ENCODE peak calls at places on chromosomes 2 and 18, in five cellular contexts. N, Q, J, L and B are unnamed samples.
A peak's percentile ranks its signal among the peaks of the same experiment; 100 is the strongest.

GRCh38 chr2:36530983-36531354 is 67.0 kb downstream of the FEZ2 start:
- DNase-seq in N (no peak), Q (peak; percentile 44), J (no peak), L (no peak), B (no peak)

GRCh38 chr18:55228191-55228590 is 268.9 kb upstream of the CCDC68 start:
- DNase-seq in N (no peak), Q (peak; percentile 47), J (no peak), L (no peak), B (no peak)

GRCh38 chr2:75563591-75563990 is 2.9 kb upstream of the EVA1A start:
- DNase-seq in N (no peak), Q (no peak), J (no peak), L (no peak), B (no peak)

GRCh38 chr2:173210270-173211196 is 134.9 kb downstream of the MAP3K20 start:
- DNase-seq in N (peak; percentile 39), Q (peak; percentile 89), J (peak; percentile 63), L (no peak), B (no peak)

GRCh38 chr2:72913531-72914225 is 3.6 kb upstream of the EMX1 start:
- DNase-seq in N (no peak), Q (peak; percentile 52), J (no peak), L (no peak), B (no peak)

GRCh38 chr2:147204102-147204501 is 640.7 kb upstream of the ACVR2A start:
- DNase-seq in N (no peak), Q (no peak), J (no peak), L (no peak), B (no peak)

GRCh38 chr2:30756051-30756719 is 51.1 kb downstream of the CAPN13 start:
- DNase-seq in N (no peak), Q (no peak), J (no peak), L (no peak), B (no peak)

GRCh38 chr2:238101891-238102841 is 2.0 kb downstream of the ESPNL start:
- DNase-seq in N (peak; percentile 12), Q (no peak), J (peak; percentile 3), L (peak; percentile 78), B (no peak)

GRCh38 chr2:119431976-119432881 is 575 bp downstream of the TMEM37 start:
- DNase-seq in N (no peak), Q (peak; percentile 57), J (peak; percentile 50), L (peak; percentile 84), B (no peak)

GRCh38 chr2:74516070-74516633 is 1.9 kb downstream of the TLX2 start:
- DNase-seq in N (peak; percentile 66), Q (peak; percentile 95), J (peak; percentile 60), L (peak; percentile 88), B (peak; percentile 67)

GRCh38 chr2:137888845-137889244 is 75.4 kb upstream of the HNMT start:
- DNase-seq in N (no peak), Q (peak; percentile 75), J (peak; percentile 29), L (peak; percentile 75), B (no peak)

GRCh38 chr2:239024226-239024625 is 176.3 kb downstream of the TWIST2 start:
- DNase-seq in N (no peak), Q (no peak), J (no peak), L (no peak), B (no peak)

GRCh38 chr2:99337931-99338580 is 867 bp downstream of the EIF5B start:
- DNase-seq in N (no peak), Q (peak; percentile 28), J (no peak), L (no peak), B (no peak)

GRCh38 chr2:85961053-85961452 is 72.3 kb upstream of the ST3GAL5 start:
- DNase-seq in N (no peak), Q (no peak), J (no peak), L (no peak), B (no peak)

GRCh38 chr2:215784371-215784783 is 229.0 kb downstream of the MREG start:
- DNase-seq in N (no peak), Q (no peak), J (no peak), L (no peak), B (no peak)

GRCh38 chr2:65450810-65451209 is 18.4 kb upstream of the SPRED2 start:
- DNase-seq in N (no peak), Q (no peak), J (peak; percentile 43), L (no peak), B (no peak)

GRCh38 chr2:241064802-241065354 is 37.2 kb downstream of the MTERF4 start:
- DNase-seq in N (no peak), Q (no peak), J (no peak), L (no peak), B (no peak)

GRCh38 chr2:45568935-45569334 is 42.1 kb downstream of the SRBD1 start:
- DNase-seq in N (no peak), Q (no peak), J (no peak), L (no peak), B (no peak)

GRCh38 chr2:109403841-109404201 is 209.9 kb downstream of the SEPTIN10 start:
- DNase-seq in N (no peak), Q (no peak), J (no peak), L (no peak), B (no peak)

GRCh38 chr2:190698895-190699294 is 50.0 kb downstream of the NAB1 start:
- DNase-seq in N (no peak), Q (peak; percentile 59), J (no peak), L (no peak), B (no peak)

GRCh38 chr2:197813093-197813787 is 8.8 kb downstream of the PLCL1 start:
- DNase-seq in N (no peak), Q (peak; percentile 50), J (no peak), L (no peak), B (no peak)

GRCh38 chr18:73352546-73352945 is 484.8 kb upstream of the NETO1 start:
- DNase-seq in N (no peak), Q (no peak), J (no peak), L (no peak), B (no peak)

GRCh38 chr2:8922431-8922830 is 81.1 kb downstream of the MBOAT2 start:
- DNase-seq in N (no peak), Q (no peak), J (no peak), L (no peak), B (no peak)

GRCh38 chr2:204468689-204469429 is 76.4 kb upstream of the PARD3B start:
- DNase-seq in N (peak; percentile 14), Q (no peak), J (no peak), L (no peak), B (no peak)

GRCh38 chr2:239311132-239312040 is 89.4 kb downstream of the HDAC4 start:
- DNase-seq in N (peak; percentile 84), Q (no peak), J (peak; percentile 35), L (peak; percentile 78), B (no peak)

GRCh38 chr2:65749549-65749948 is 317.1 kb upstream of the SPRED2 start:
- DNase-seq in N (no peak), Q (no peak), J (no peak), L (no peak), B (no peak)

GRCh38 chr2:163133602-163134001 is 295.0 kb upstream of the KCNH7 start:
- DNase-seq in N (no peak), Q (no peak), J (no peak), L (no peak), B (no peak)

GRCh38 chr2:20093263-20094141 is 42.1 kb upstream of the LAPTM4A start:
- DNase-seq in N (peak; percentile 64), Q (peak; percentile 88), J (peak; percentile 66), L (no peak), B (no peak)
- TF ChIP-seq CTCF in N (peak; percentile 36), Q (peak; percentile 72), J (peak; percentile 57), L (no peak), B (no peak)

GRCh38 chr2:217922101-217923006 is 80.4 kb downstream of the TNS1 start:
- DNase-seq in N (peak; percentile 57), Q (no peak), J (no peak), L (peak; percentile 85), B (no peak)

GRCh38 chr2:217926801-217927200 is 76.0 kb downstream of the TNS1 start:
- DNase-seq in N (peak; percentile 2), Q (no peak), J (no peak), L (peak; percentile 31), B (no peak)

GRCh38 chr2:217927601-217928323 is 75.0 kb downstream of the TNS1 start:
- DNase-seq in N (peak; percentile 8), Q (no peak), J (no peak), L (peak; percentile 33), B (no peak)

GRCh38 chr2:217923007-217923686 is 79.6 kb downstream of the TNS1 start:
- DNase-seq in N (no peak), Q (no peak), J (no peak), L (peak; percentile 34), B (no peak)

DNA sequence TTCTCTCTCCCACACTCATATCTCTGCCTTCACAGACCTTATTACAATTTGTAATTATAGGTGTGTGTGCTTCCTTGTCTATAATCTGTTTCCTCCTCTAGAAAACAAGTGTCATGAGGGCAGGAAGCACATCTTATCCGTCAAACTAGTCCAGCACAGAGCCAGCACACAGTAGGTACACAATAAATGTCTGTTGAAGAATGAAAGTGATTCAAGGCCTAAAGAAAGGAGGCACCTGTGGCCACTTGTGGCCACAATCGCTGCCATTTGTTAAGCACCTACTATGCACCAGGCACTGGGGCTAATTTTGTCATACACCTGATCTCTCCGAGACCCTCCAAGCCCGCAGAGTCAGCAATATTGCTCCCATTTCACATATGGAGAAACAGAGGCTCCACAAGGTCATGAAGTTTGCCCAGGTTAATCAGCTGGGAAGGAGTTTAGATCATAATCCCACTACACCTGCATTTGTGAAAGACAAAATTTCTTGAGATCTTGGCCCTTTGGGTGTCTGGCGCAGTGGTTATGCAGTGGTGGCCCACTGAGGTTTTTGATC is 78.4 kb downstream of the TNS1 start:
- DNase-seq in N (no peak), Q (no peak), J (no peak), L (no peak), B (no peak)
- H3K27ac ChIP-seq in N (peak overlapping the region; percentile 97), Q (no peak overlapping the region), J (peak overlapping the region; percentile 95), L (peak overlapping the region; percentile 27), B (no peak overlapping the region)

DNA sequence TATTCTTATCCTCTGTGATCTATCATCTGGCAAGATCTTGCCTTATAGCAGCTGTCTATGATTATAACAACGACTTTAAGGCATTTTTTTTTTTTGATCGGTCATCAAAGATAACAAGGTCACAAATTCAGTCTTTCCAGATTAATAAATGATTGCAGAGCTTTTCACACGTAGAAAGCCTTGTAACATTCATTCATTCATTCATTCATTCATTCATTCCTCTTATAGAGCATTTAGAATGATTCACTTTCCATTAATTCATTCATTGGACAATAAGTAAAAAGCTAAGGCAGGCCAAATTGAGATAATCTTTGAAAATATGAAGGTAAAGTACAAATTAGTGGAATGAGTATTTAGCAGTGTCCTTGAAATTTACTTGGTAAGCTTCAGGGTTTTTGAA is 223.7 kb downstream of the NUP35 start:
- DNase-seq in N (no peak), Q (no peak), J (no peak), L (no peak), B (no peak)
- TF ChIP-seq CTCF in N (no peak), Q (no peak), J (no peak), L (no peak), B (no peak)

DNA sequence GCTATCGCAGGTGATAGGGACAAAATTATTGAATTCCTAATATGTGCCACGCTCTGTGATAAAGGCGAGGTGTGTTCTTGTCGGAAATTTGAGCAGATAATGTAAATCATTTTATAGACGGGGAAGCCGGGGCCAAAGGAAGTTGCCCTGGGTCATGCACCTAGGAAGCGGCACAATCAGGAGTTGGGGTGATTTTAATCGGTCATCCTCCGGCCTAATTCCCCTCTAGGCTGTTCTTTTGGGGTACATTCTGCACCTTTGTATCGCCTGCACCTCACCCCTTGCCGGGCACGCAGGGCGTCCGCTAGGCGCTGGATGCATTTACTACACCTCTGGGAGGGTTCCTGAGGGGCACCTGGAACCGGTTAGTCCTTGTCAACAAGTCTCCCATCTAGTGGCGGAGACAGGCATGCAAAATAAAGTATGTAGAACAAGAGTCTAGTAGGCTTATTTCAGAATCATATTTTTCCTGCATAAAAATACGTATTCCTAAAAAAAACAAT is 605 bp upstream of the TEX261 start:
- DNase-seq in N (no peak), Q (peak; percentile 76), J (peak; percentile 52), L (no peak), B (peak; percentile 46)
- H3K27ac ChIP-seq in N (peak overlapping the region; percentile 81), Q (no peak overlapping the region), J (peak overlapping the region; percentile 87), L (peak overlapping the region; percentile 2), B (peak overlapping the region; percentile 26)

GRCh38 chr18:48951448-48952286 is 902 bp upstream of the SMAD7 start:
- DNase-seq in N (peak; percentile 92), Q (peak; percentile 93), J (peak; percentile 90), L (peak; percentile 95), B (peak; percentile 81)
- TF ChIP-seq CTCF in N (peak; percentile 40), Q (peak; percentile 6), J (peak; percentile 23), L (peak; percentile 15), B (no peak)